ENCODE peak calls at places on chromosome 11, in five cellular contexts. O is CD4-positive, CD25-positive, alpha-beta regulatory T cell; B is AG09309; D is esophagus muscularis mucosa; Z is kidney. N is an unnamed sample.

GRCh38 chr11:112156153-112156552 is 7.7 kb downstream of the IL18 start:
- DNase-seq in B (no peak), D (no peak), O (no peak), Z (no peak), N (no peak)

GRCh38 chr11:2990617-2991476 is 1.3 kb downstream of the NAP1L4 start:
- DNase-seq in B (no peak), O (no peak), D (no peak), Z (no peak), N (no peak)

GRCh38 chr11:4074266-4074665 is 20.3 kb upstream of the RRM1 start:
- DNase-seq in D (no peak), B (no peak), O (no peak), Z (no peak), N (no peak)

GRCh38 chr11:131203041-131203440 is 167.4 kb upstream of the NTM start:
- DNase-seq in D (no peak), Z (no peak), O (no peak), B (no peak), N (no peak)

GRCh38 chr11:115869780-115870431 is 365.7 kb upstream of the CADM1 start:
- DNase-seq in D (no peak), B (no peak), Z (no peak), O (no peak), N (no peak)

GRCh38 chr11:107683807-107684206 is 28.0 kb downstream of the SLN start:
- DNase-seq in D (no peak), B (no peak), O (no peak), Z (no peak), N (no peak)

GRCh38 chr11:132559371-132560036 is 972.8 kb downstream of the OPCML start:
- DNase-seq in Z (no peak), D (peak), B (no peak), O (no peak), N (no peak)

GRCh38 chr11:33135216-33135615 is 26.1 kb downstream of the CSTF3 start:
- DNase-seq in O (no peak), Z (no peak), B (peak), D (no peak), N (no peak)

GRCh38 chr11:13260196-13260962 is 17.2 kb upstream of the BMAL1 start:
- DNase-seq in Z (no peak), D (peak), O (no peak), B (no peak), N (no peak)

GRCh38 chr11:125224391-125225015 is 60.0 kb downstream of the PKNOX2 start:
- DNase-seq in B (no peak), O (no peak), Z (no peak), D (no peak), N (no peak)

GRCh38 chr11:62974848-62975522 is 9.8 kb downstream of the SLC22A6 start:
- DNase-seq in Z (no peak), D (no peak), O (no peak), B (no peak), N (peak)

GRCh38 chr11:46733234-46733633 is 14.2 kb downstream of the F2 start:
- DNase-seq in D (no peak), B (no peak), O (no peak), Z (peak), N (no peak)

GRCh38 chr11:126817523-126818450 is 182.8 kb downstream of the KIRREL3 start:
- DNase-seq in D (no peak), O (no peak), B (no peak), Z (no peak), N (no peak)

GRCh38 chr11:100808904-100809491 is 121.9 kb downstream of the ARHGAP42 start:
- DNase-seq in O (no peak), D (no peak), Z (no peak), B (peak), N (no peak)

GRCh38 chr11:69218946-69219720 is 63.4 kb downstream of the SMIM38 start:
- DNase-seq in B (no peak), Z (no peak), D (no peak), O (no peak), N (no peak)

GRCh38 chr11:18397921-18398320 is 3.6 kb downstream of the LDHA start:
- DNase-seq in B (no peak), Z (no peak), O (no peak), D (no peak), N (no peak)

GRCh38 chr11:58958500-58958899 is 19.2 kb downstream of the GLYATL1 start:
- DNase-seq in B (no peak), D (no peak), Z (no peak), O (no peak), N (no peak)

GRCh38 chr11:78310500-78310909 is 107.1 kb downstream of the GAB2 start:
- DNase-seq in B (no peak), Z (peak), D (no peak), O (no peak), N (peak)

GRCh38 chr11:19740586-19740985 is 27.9 kb downstream of the NAV2 start:
- DNase-seq in Z (no peak), B (no peak), O (no peak), D (no peak), N (no peak)

GRCh38 chr11:128251140-128251539 is 336.2 kb downstream of the ETS1 start:
- DNase-seq in O (no peak), Z (no peak), B (peak), D (no peak), N (no peak)

GRCh38 chr11:36306888-36307287 is 10.8 kb downstream of the PRR5L start:
- DNase-seq in O (no peak), Z (no peak), D (peak), B (no peak), N (no peak)

GRCh38 chr11:133842053-133842452 is 3.3 kb downstream of the SPATA19 start:
- DNase-seq in O (no peak), D (peak), B (no peak), Z (no peak), N (no peak)

GRCh38 chr11:77197626-77198320 is 69.7 kb downstream of the MYO7A start:
- DNase-seq in B (no peak), O (no peak), Z (peak), D (no peak), N (no peak)

GRCh38 chr11:114307524-114308203 is 11.5 kb downstream of the NNMT start:
- DNase-seq in Z (peak), D (peak), B (peak), O (no peak), N (peak)

GRCh38 chr11:57405271-57405890 is 14.9 kb upstream of the PRG2 start:
- DNase-seq in D (no peak), B (no peak), Z (no peak), O (no peak), N (no peak)

GRCh38 chr11:36035454-36035853 is 91.6 kb downstream of the LDLRAD3 start:
- DNase-seq in D (no peak), B (no peak), Z (no peak), O (no peak), N (no peak)

GRCh38 chr11:27355575-27356104 is 7.4 kb downstream of the CCDC34 start:
- DNase-seq in B (no peak), Z (no peak), O (no peak), D (no peak), N (no peak)

GRCh38 chr11:2665747-2666710 is 33.8 kb downstream of the KCNQ1OT1 start:
- DNase-seq in B (no peak), D (peak), O (no peak), Z (peak), N (no peak)

GRCh38 chr11:72871089-72871488 is 56.9 kb downstream of the ATG16L2 start:
- DNase-seq in B (no peak), O (no peak), D (no peak), Z (no peak), N (no peak)

GRCh38 chr11:132626446-132626845 is 905.9 kb downstream of the OPCML start:
- DNase-seq in D (no peak), Z (no peak), B (no peak), O (no peak), N (no peak)

GRCh38 chr11:107439586-107440201 is 17.9 kb downstream of the CWF19L2 start:
- DNase-seq in O (no peak), D (no peak), B (no peak), Z (no peak), N (no peak)

GRCh38 chr11:118521892-118522311 is 5.4 kb upstream of the TTC36 start:
- DNase-seq in B (no peak), D (no peak), O (no peak), Z (no peak), N (no peak)

GRCh38 chr11:128926000-128926399 is 16.7 kb downstream of the TP53AIP1 start:
- DNase-seq in O (no peak), B (no peak), D (no peak), Z (no peak), N (no peak)

GRCh38 chr11:69538840-69539239 is 57.4 kb downstream of the LINC01488 start:
- DNase-seq in Z (no peak), D (no peak), O (no peak), B (no peak), N (no peak)

GRCh38 chr11:126007263-126007662 is 55.4 kb downstream of the CDON start:
- DNase-seq in B (peak), O (no peak), D (no peak), Z (no peak), N (no peak)

GRCh38 chr11:26851696-26852095 is 129.8 kb upstream of the SLC5A12 start:
- DNase-seq in B (no peak), Z (no peak), O (no peak), D (no peak), N (no peak)

GRCh38 chr11:119920666-119921065 is 191.7 kb upstream of the NECTIN1 start:
- DNase-seq in O (no peak), Z (no peak), B (no peak), D (no peak), N (no peak)
- H3K4me3 ChIP-seq in O (no peak), Z (no peak), B (no peak), D (no peak), N (no peak)

GRCh38 chr11:96013459-96014213 is 89.7 kb upstream of the MTMR2 start:
- DNase-seq in D (no peak), B (no peak), Z (peak), O (no peak), N (no peak)

GRCh38 chr11:96015911-96016565 is 92.1 kb upstream of the MTMR2 start:
- DNase-seq in B (no peak), D (no peak), Z (no peak), O (no peak), N (no peak)

GRCh38 chr11:96012086-96012824 is 88.3 kb upstream of the MTMR2 start:
- DNase-seq in Z (no peak), D (no peak), B (peak), O (peak), N (no peak)

GRCh38 chr11:96016978-96017502 is 93.1 kb upstream of the MTMR2 start:
- DNase-seq in Z (no peak), B (no peak), D (no peak), O (no peak), N (no peak)

DNA sequence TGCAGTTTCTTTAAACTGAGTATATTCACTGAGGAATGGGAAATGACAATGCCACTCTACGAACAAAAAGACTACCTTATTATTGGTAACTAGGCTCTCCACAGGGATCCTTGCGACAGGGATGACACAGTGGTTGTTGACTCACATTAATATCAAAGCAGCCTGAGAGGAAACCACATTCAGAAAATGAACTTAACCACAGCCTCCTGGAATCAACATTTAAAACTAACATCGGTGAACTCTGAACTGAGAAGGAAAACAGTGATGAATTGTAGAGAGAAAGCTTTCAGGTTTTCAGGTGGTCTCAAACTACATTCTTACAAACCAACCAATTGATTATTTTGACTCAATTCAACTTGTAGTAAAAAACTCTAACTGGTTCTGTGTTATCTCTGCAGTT is 90.3 kb upstream of the MTMR2 start:
- DNase-seq in O (peak), Z (no peak), D (no peak), B (no peak), N (no peak)
- H3K4me3 ChIP-seq in O (peak), Z (no peak), D (no peak), B (no peak), N (no peak)

DNA sequence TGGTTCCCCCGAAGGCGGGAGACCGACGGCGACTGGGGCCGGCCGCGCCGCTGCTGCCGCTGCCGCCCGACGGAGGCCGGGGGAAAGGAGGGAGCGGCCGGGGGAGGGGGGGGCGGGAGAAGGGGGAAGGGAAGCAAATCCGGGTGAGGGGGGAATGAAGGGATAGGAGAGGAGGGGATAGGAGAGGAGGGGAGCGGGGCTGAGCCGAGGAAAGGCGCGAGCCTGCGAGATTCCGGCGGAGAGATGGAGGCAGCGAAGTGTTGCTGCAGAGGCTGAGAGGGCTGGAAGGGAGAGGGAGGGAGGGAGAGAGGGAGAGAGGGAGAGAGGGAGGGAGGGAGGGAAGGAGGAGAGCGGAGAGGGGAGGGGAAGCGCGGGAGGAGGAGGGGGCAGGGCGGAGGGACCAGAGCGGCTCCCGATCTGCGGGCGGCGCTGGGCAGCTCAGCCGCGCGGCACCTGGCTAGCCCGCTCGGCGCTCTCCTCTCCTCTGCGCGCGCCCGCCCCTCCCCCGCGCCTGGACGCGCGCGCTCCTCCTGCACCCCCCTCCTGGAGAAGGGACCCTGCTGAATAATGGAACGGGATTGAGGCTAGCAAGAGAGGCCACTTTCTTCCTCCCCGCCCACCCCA is 52.4 kb downstream of the SLC22A12 start:
- DNase-seq in Z (no peak), O (no peak), B (no peak), D (no peak), N (no peak)
- H3K4me3 ChIP-seq in Z (no peak), O (no peak), B (no peak), D (peak), N (peak)

GRCh38 chr11:1559103-1559951 is 12.7 kb downstream of the DUSP8 start:
- DNase-seq in D (peak), O (no peak), Z (peak), B (peak), N (peak)

GRCh38 chr11:1556278-1557167 is 15.5 kb downstream of the DUSP8 start:
- DNase-seq in Z (no peak), O (no peak), D (no peak), B (no peak), N (no peak)

GRCh38 chr11:1560011-1560579 is 12.0 kb downstream of the DUSP8 start:
- DNase-seq in O (no peak), Z (peak), B (no peak), D (no peak), N (no peak)

GRCh38 chr11:1557168-1557884 is 14.7 kb downstream of the DUSP8 start:
- DNase-seq in O (no peak), B (no peak), D (no peak), Z (peak), N (no peak)

DNA sequence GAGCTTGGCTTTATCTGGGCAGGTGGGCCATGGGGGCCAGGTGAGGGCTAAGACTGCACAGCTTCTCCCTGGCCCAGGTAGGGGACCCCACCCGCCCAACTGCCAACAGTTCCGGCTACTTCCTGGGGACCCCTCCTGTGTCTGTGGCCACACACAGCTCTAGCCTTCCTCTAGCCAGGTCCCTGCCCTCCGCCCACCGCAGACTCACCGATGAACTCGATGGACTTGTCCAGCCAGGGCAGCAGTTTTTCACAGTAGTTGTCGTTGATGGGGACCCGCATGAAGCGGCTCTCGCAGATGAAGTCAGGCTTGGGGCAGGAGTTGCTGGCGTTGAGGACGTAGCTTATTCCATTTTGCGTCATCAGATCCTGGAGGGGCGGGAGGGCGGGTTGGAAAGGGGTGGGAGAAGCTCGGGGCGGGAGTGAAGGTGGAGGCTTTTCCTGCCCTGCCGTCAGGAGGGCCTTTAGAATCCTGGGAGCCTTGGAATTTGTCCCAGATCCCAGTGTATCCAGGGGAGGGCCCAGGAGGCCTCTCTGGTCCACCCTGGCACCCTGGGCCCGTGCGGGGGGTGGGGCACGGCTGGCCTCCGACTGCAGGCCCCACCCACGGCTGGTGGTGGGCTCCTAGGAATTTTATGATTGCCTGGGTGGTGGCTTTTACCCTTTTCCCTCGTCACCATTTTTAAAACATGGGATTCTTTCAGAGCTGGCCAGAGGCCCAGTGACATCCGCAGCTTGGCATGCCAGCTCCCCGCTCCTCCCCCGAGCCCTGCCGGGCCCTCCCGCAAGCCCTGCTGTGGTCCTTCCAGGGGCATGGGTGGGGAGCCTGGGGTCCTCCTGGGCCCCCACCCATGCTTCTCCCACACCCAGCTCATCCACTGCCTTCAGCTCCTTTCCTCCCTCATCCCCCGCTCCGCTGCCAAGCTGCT is 13.9 kb downstream of the DUSP8 start:
- DNase-seq in Z (peak), O (no peak), B (peak), D (no peak), N (no peak)
- H3K4me3 ChIP-seq in Z (peak), O (no peak), B (no peak), D (peak), N (peak)

GRCh38 chr11:8934735-8935478 is 2.2 kb upstream of the C11orf16 start:
- DNase-seq in B (peak), D (no peak), O (no peak), Z (no peak), N (no peak)
- H3K4me3 ChIP-seq in B (no peak), D (no peak), O (no peak), Z (no peak), N (no peak)

DNA sequence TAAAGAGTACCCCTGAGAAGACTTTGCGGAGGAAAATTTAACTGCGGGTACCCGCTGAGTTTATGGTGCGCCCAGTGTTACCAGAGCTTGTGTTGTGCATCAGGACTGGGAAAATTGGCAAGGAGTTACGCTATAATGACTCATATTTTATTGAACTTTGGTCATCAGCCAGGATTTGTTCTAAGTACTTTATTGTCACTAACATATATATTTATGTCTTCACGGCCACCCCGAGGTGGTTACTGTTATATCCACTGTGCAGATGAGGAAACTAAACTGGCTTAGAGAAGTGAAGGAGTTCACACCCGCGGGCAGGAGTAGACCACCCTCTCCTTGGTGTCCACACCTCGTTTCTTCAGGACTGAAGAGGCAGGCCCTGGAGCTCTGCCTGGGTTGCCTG is 662 bp downstream of the ACCS start:
- DNase-seq in O (no peak), Z (no peak), D (no peak), B (peak), N (no peak)
- H3K4me3 ChIP-seq in O (peak), Z (peak), D (peak), B (peak), N (peak)

N was measured in left ventricle myocardium inferior.